ENCODE peak calls at places on chromosome 19, in six cellular contexts. B is stimulated activated CD8-positive, alpha-beta memory T cell treated with anti-CD3 and anti-CD28 coated beads, Interleukin-4, amount 100 ng/mL, for 24 hours; U is lung microvascular endothelial cell; F is AG04450; D is effector memory CD8-positive, alpha-beta T cell; P is epithelial cell of esophagus. M is an unnamed sample.

GRCh38 chr19:4443966-4444764 is 13.4 kb downstream of the UBXN6 start:
- DNase-seq in F (no peak), B (no peak), P (no peak), U (no peak), D (no peak), M (no peak)

GRCh38 chr19:52188822-52189744 is 769 bp upstream of the PPP2R1A start:
- DNase-seq in B (no peak), D (no peak), F (peak; percentile 30), U (peak; percentile 82), P (peak; percentile 61), M (no peak)

GRCh38 chr19:19499272-19499995 is 15.9 kb downstream of the TSSK6 start:
- DNase-seq in U (no peak), B (no peak), F (no peak), P (no peak), D (no peak), M (no peak)

GRCh38 chr19:48720613-48721296 is 1.2 kb upstream of the MAMSTR start:
- DNase-seq in D (peak; percentile 81), F (peak; percentile 98), B (peak; percentile 85), P (peak; percentile 100), U (no peak), M (peak; percentile 99)

GRCh38 chr19:34633806-34634205 is 43.2 kb downstream of the SCGB2B2 start:
- DNase-seq in P (no peak), F (no peak), B (no peak), D (no peak), U (no peak), M (no peak)

GRCh38 chr19:2064788-2065524 is 13.9 kb upstream of the MKNK2 start:
- DNase-seq in U (no peak), P (no peak), D (no peak), B (no peak), F (no peak), M (no peak)

GRCh38 chr19:2986951-2987491 is 9.7 kb downstream of the TLE6 start:
- DNase-seq in D (no peak), U (peak; percentile 51), P (no peak), B (no peak), F (no peak), M (no peak)

GRCh38 chr19:2668188-2668763 is 34.2 kb downstream of the GNG7 start:
- DNase-seq in B (no peak), F (no peak), P (no peak), U (no peak), D (no peak), M (no peak)

GRCh38 chr19:36136975-36137686 is 2.7 kb upstream of the CAPNS1 start:
- DNase-seq in D (no peak), B (no peak), F (no peak), P (peak; percentile 98), U (peak; percentile 42), M (no peak)